ENCODE peak calls at places on chromosomes 5 and 9, in seven cellular contexts. W is IMR-90, M is trophoblast cell, H is mesenchymal stem cell, B is H9, Q is H1, A is mesendoderm. C is an unnamed sample.

GRCh38 chr5:179307006-179307800 is 38.1 kb downstream of the ADAMTS2 start:
- DNase-seq in W (peak; percentile 43), M (no peak), H (no peak), B (no peak), Q (no peak), A (no peak), C (no peak)

GRCh38 chr9:4677392-4677791 is 2.0 kb upstream of the CDC37L1 start:
- DNase-seq in W (no peak), M (no peak), H (no peak), B (no peak), Q (no peak), A (no peak), C (no peak)

GRCh38 chr9:87716141-87716540 is 9.8 kb upstream of the CTSL start:
- DNase-seq in W (no peak), M (peak; percentile 96), H (peak; percentile 36), B (no peak), Q (no peak), A (no peak), C (no peak)

GRCh38 chr9:126331964-126332748 is 5.5 kb downstream of the MVB12B start:
- DNase-seq in W (no peak), M (no peak), H (no peak), B (no peak), Q (peak; percentile 38), A (no peak), C (no peak)

GRCh38 chr9:90142580-90142979 is 500.0 kb downstream of the DIRAS2 start:
- DNase-seq in W (peak; percentile 25), M (peak; percentile 44), H (peak; percentile 50), B (no peak), Q (peak; percentile 71), A (peak; percentile 65), C (peak; percentile 62)

GRCh38 chr5:178312900-178313299 is 80.3 kb upstream of the PHYKPL start:
- DNase-seq in W (no peak), M (no peak), H (peak; percentile 28), B (no peak), Q (no peak), A (no peak), C (no peak)

GRCh38 chr5:36575367-36575781 is 31.0 kb upstream of the SLC1A3 start:
- DNase-seq in W (peak; percentile 15), M (no peak), H (no peak), B (no peak), Q (no peak), A (no peak), C (no peak)

GRCh38 chr9:120435066-120435465 is 144.9 kb downstream of the CDK5RAP2 start:
- DNase-seq in W (peak; percentile 91), M (no peak), H (peak; percentile 77), B (no peak), Q (no peak), A (no peak), C (no peak)

GRCh38 chr5:55657443-55657842 is 54.7 kb downstream of the SLC38A9 start:
- DNase-seq in W (no peak), M (no peak), H (no peak), B (no peak), Q (no peak), A (no peak), C (no peak)

GRCh38 chr5:270340-270739 is 1.1 kb upstream of the PDCD6 start:
- DNase-seq in W (no peak), M (no peak), H (no peak), B (peak; percentile 38), Q (no peak), A (no peak), C (no peak)

GRCh38 chr9:120619751-120620655 is 40.0 kb upstream of the CDK5RAP2 start:
- DNase-seq in W (peak; percentile 74), M (peak; percentile 37), H (peak; percentile 72), B (peak; percentile 34), Q (peak; percentile 55), A (peak; percentile 64), C (peak; percentile 39)

GRCh38 chr9:27204578-27204977 is 92.4 kb downstream of the EQTN start:
- DNase-seq in W (peak; percentile 54), M (no peak), H (peak; percentile 62), B (no peak), Q (no peak), A (no peak), C (no peak)

GRCh38 chr5:962386-962785 is 46.2 kb upstream of the NKD2 start:
- DNase-seq in W (no peak), M (no peak), H (no peak), B (no peak), Q (no peak), A (no peak), C (no peak)

GRCh38 chr5:75611324-75612210 is at the start of gene ANKDD1B:
- DNase-seq in W (peak; percentile 65), M (no peak), H (peak; percentile 68), B (peak; percentile 66), Q (peak; percentile 82), A (peak; percentile 74), C (peak; percentile 29)

GRCh38 chr5:601771-602465 is 10.2 kb upstream of the CEP72 start:
- DNase-seq in W (no peak), M (no peak), H (no peak), B (no peak), Q (no peak), A (no peak), C (no peak)

GRCh38 chr5:178313316-178313715 is 80.7 kb upstream of the PHYKPL start:
- DNase-seq in W (no peak), M (no peak), H (no peak), B (no peak), Q (no peak), A (no peak), C (no peak)

GRCh38 chr5:128965638-128966302 is 482 bp downstream of the SLC27A6 start:
- DNase-seq in W (no peak), M (no peak), H (no peak), B (peak; percentile 44), Q (no peak), A (no peak), C (no peak)

GRCh38 chr5:164518049-164518740 is 1012.8 kb downstream of the MAT2B start:
- DNase-seq in W (no peak), M (no peak), H (no peak), B (no peak), Q (no peak), A (no peak), C (no peak)

GRCh38 chr9:1647776-1648175 is 367.4 kb upstream of the SMARCA2 start:
- DNase-seq in W (no peak), M (peak; percentile 34), H (no peak), B (no peak), Q (no peak), A (peak; percentile 81), C (no peak)

GRCh38 chr5:91925249-91925648 is 542.1 kb upstream of the ARRDC3 start:
- DNase-seq in W (no peak), M (no peak), H (no peak), B (no peak), Q (no peak), A (no peak), C (no peak)

GRCh38 chr5:115469904-115470516 is 74.6 kb downstream of the FEM1C start:
- DNase-seq in W (no peak), M (no peak), H (no peak), B (no peak), Q (no peak), A (no peak), C (no peak)

DNA sequence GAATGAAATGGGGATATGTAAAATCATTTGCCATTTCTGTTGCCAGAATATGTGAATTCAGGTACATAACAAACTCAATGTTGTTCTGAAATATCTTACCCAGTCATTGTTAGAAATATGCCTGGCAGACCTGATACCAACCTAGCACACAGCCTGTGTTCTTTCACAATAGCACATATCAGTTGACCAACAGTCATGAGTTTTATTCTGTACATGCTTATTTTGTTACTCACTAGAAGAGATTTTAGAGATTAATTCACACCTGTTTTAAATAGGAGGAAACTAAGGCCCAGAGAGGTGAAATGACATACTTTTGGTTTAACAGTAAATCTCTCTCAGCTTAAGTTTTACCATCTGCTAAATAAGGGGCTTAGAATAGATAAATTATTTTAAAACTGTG is 8.4 kb upstream of the PPP1R2B start:
- DNase-seq in W (no peak), M (no peak), H (no peak), B (no peak), Q (no peak), A (no peak), C (no peak)
- H2BK120ac ChIP-seq in W (no peak overlapping the region), M (no peak overlapping the region), H (no peak overlapping the region), B (no peak overlapping the region), Q (no peak overlapping the region), A (no peak overlapping the region), C (no peak overlapping the region)

DNA sequence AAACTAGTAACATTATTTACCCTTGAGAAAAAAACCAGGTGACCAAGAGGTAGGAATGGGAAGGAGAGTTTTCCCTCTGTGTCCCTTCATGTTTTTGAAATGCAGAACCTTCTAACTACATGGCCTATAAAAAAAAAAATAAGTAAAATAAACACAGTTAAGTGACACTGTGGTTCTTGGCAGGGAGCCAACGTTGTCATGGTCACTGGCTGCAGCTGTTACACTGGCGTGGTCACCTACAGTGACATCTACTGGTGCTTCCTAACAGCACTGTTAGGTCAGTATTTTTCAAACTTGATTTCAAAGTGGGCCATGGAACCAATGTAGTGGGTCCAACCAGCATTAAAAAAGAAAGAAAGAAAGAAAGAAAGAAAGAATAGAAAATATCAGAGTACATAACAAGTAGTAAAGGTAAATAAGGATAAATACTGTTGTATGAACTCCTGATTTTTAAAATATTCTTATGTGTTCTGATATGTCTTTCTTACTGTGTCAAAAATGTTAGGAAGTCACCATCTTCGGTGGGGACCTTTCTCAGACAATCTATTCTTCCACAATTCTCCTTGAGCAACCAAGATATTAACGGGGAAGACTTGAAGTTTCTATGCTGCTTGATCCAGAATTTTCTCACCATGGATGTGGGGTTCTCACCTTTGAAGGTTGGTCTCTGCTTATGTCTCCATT is 59.1 kb upstream of the PJA2 start:
- DNase-seq in W (peak; percentile 94), M (peak; percentile 83), H (peak; percentile 96), B (peak; percentile 62), Q (peak; percentile 62), A (peak; percentile 88), C (peak; percentile 29)
- H2AK5ac ChIP-seq in W (peak overlapping the region; percentile 10), M (no peak overlapping the region), H (no peak overlapping the region), B (no peak overlapping the region), Q (no peak overlapping the region), A (no peak overlapping the region), C (no peak overlapping the region)

GRCh38 chr5:137583129-137583528 is 84.0 kb upstream of the SPOCK1 start:
- DNase-seq in W (no peak), M (no peak), H (no peak), B (no peak), Q (no peak), A (no peak), C (no peak)
- H2BK5ac ChIP-seq in W (no peak overlapping the region), M (no peak overlapping the region), H (no peak overlapping the region), B (no peak overlapping the region), Q (no peak overlapping the region), A (no peak overlapping the region), C (no peak overlapping the region)

GRCh38 chr5:132180134-132180745 is 47.4 kb downstream of the P4HA2 start:
- DNase-seq in W (peak; percentile 74), M (peak; percentile 40), H (peak; percentile 64), B (no peak), Q (no peak), A (peak; percentile 70), C (peak; percentile 23)

GRCh38 chr5:132176987-132177386 is 50.7 kb downstream of the P4HA2 start:
- DNase-seq in W (peak; percentile 20), M (no peak), H (no peak), B (no peak), Q (no peak), A (no peak), C (no peak)

GRCh38 chr5:132179410-132179809 is 48.2 kb downstream of the P4HA2 start:
- DNase-seq in W (no peak), M (no peak), H (no peak), B (no peak), Q (no peak), A (no peak), C (no peak)

GRCh38 chr5:132177691-132178149 is 49.9 kb downstream of the P4HA2 start:
- DNase-seq in W (no peak), M (no peak), H (no peak), B (no peak), Q (no peak), A (no peak), C (no peak)

GRCh38 chr5:132176543-132176945 is 51.1 kb downstream of the P4HA2 start:
- DNase-seq in W (no peak), M (no peak), H (no peak), B (peak; percentile 45), Q (no peak), A (peak; percentile 41), C (no peak)
- H2BK120ac ChIP-seq in W (no peak overlapping the region), M (no peak overlapping the region), H (no peak overlapping the region), B (no peak overlapping the region), Q (no peak overlapping the region), A (no peak overlapping the region), C (no peak overlapping the region)

C was measured in neuronal stem cell.